ENCODE peak calls at places on chromosomes 11 and 22, in ten cellular contexts. C, P, Z, V, Q, S, D, G, E and A are unnamed samples.

GRCh38 chr11:18563090-18563730 is 25.3 kb downstream of the UEVLD start:
- DNase-seq in C (no peak), V (no peak), D (no peak), Q (no peak), E (no peak), Z (no peak), S (no peak), G (no peak), P (no peak), A (no peak)

GRCh38 chr22:30650508-30651116 is 15.0 kb downstream of the SLC35E4 start:
- DNase-seq in G (no peak), Z (no peak), Q (no peak), E (no peak), D (no peak), P (no peak), S (no peak), C (no peak), V (no peak), A (no peak)

GRCh38 chr11:78100276-78101040 is 20.8 kb upstream of the NDUFC2 start:
- DNase-seq in Z (no peak), Q (no peak), P (no peak), D (no peak), C (no peak), S (no peak), E (no peak), V (no peak), G (no peak), A (no peak)

GRCh38 chr11:112321521-112322172 is 61.0 kb upstream of the PLET1 start:
- DNase-seq in E (no peak), Z (no peak), D (peak), C (peak), G (no peak), V (no peak), S (peak), Q (peak), P (peak), A (no peak)

GRCh38 chr11:114775849-114776621 is 97.7 kb downstream of the NXPE2 start:
- DNase-seq in Z (no peak), D (no peak), E (no peak), P (no peak), Q (no peak), V (no peak), S (peak), G (no peak), C (no peak), A (no peak)

GRCh38 chr11:82790723-82791487 is 57.2 kb upstream of the FAM181B start:
- DNase-seq in P (no peak), D (no peak), E (no peak), Z (no peak), G (no peak), C (no peak), V (no peak), Q (no peak), S (peak), A (no peak)

GRCh38 chr11:123187670-123188507 is 7.2 kb downstream of the CLMP start:
- DNase-seq in D (no peak), Q (no peak), G (no peak), V (no peak), P (no peak), E (no peak), Z (no peak), C (no peak), S (peak), A (no peak)

GRCh38 chr22:45149671-45150070 is 14.1 kb upstream of the NUP50 start:
- DNase-seq in E (no peak), P (no peak), G (no peak), Q (no peak), S (no peak), Z (no peak), V (no peak), C (no peak), D (no peak), A (no peak)

GRCh38 chr11:117096140-117096972 is 1.9 kb downstream of the SIK3 start:
- DNase-seq in Z (peak), S (no peak), G (peak), P (no peak), D (no peak), E (no peak), V (peak), Q (no peak), C (no peak), A (peak)

GRCh38 chr11:64094463-64095223 is 58.9 kb downstream of the FLRT1 start:
- DNase-seq in V (no peak), Z (no peak), D (peak), Q (no peak), S (peak), C (no peak), G (no peak), P (peak), E (no peak), A (no peak)

GRCh38 chr11:12050470-12050891 is 42.1 kb upstream of the DKK3 start:
- DNase-seq in P (no peak), D (no peak), Q (no peak), G (no peak), E (no peak), Z (no peak), V (no peak), S (no peak), C (no peak), A (no peak)

GRCh38 chr11:102926946-102927623 is 28.4 kb downstream of the MMP13 start:
- DNase-seq in V (no peak), E (no peak), D (no peak), C (no peak), S (no peak), G (no peak), Z (no peak), P (no peak), Q (no peak), A (no peak)

GRCh38 chr11:125404811-125405481 is 91.1 kb downstream of the FEZ1 start:
- DNase-seq in D (no peak), Q (peak), Z (peak), C (peak), P (peak), V (peak), S (peak), E (peak), G (peak), A (peak)

GRCh38 chr11:7263842-7264241 is 12.1 kb downstream of the SYT9 start:
- DNase-seq in E (no peak), G (no peak), P (no peak), Q (no peak), C (no peak), S (no peak), D (no peak), Z (no peak), V (no peak), A (no peak)

GRCh38 chr22:49811014-49811791 is 16.5 kb downstream of the BRD1 start:
- DNase-seq in D (no peak), Q (peak), E (no peak), C (no peak), S (no peak), P (no peak), V (no peak), G (no peak), Z (no peak), A (no peak)

GRCh38 chr11:7672276-7672959 is 882 bp downstream of the CYB5R2 start:
- DNase-seq in E (no peak), S (no peak), P (no peak), V (no peak), Q (no peak), C (no peak), Z (no peak), G (no peak), D (no peak), A (no peak)

GRCh38 chr22:16866167-16866566 is 41.0 kb upstream of the XKR3 start:
- DNase-seq in E (no peak), D (no peak), G (no peak), V (no peak), Q (no peak), Z (no peak), P (no peak), C (no peak), S (no peak), A (no peak)

GRCh38 chr11:73201888-73202810 is 15.9 kb upstream of the P2RY2 start:
- DNase-seq in Z (no peak), S (no peak), V (no peak), D (peak), G (no peak), Q (no peak), E (no peak), C (no peak), P (peak), A (no peak)

GRCh38 chr11:118074785-118075184 is 2.1 kb upstream of the TMPRSS4 start:
- DNase-seq in V (no peak), Q (no peak), S (no peak), C (no peak), P (peak), D (peak), G (no peak), Z (no peak), E (no peak), A (no peak)

GRCh38 chr22:46290843-46291785 is 5.6 kb upstream of the GTSE1 start:
- DNase-seq in Z (no peak), S (no peak), Q (no peak), E (no peak), V (no peak), G (no peak), C (no peak), D (peak), P (no peak), A (no peak)

GRCh38 chr11:33402066-33402465 is 144.9 kb downstream of the HIPK3 start:
- DNase-seq in C (no peak), G (no peak), Q (no peak), S (peak), V (no peak), D (no peak), E (no peak), P (no peak), Z (no peak), A (no peak)

GRCh38 chr22:49632199-49633009 is 195.3 kb downstream of the BRD1 start:
- DNase-seq in D (no peak), G (no peak), V (no peak), Z (no peak), C (peak), P (no peak), E (no peak), S (peak), Q (peak), A (no peak)

GRCh38 chr22:22717723-22718122 is 73.3 kb downstream of the GGTLC2 start:
- DNase-seq in E (no peak), S (no peak), P (no peak), G (no peak), C (no peak), Q (no peak), Z (no peak), V (no peak), D (no peak), A (no peak)

GRCh38 chr11:110373061-110373702 is 56.6 kb upstream of the FDX1 start:
- DNase-seq in V (no peak), D (no peak), Z (peak), P (no peak), S (peak), E (no peak), Q (no peak), G (no peak), C (no peak), A (no peak)